ENCODE peak calls at places on chromosomes 12 and 14, in six cellular contexts. One of them, this sample, is unnamed.

GRCh38 chr12:122293081-122293480 is 26.8 kb upstream of the VPS33A start:
- DNase-seq in adrenal gland: no peak
- DNase-seq in Peyer's patch: no peak
- DNase-seq in transverse colon: no peak
- DNase-seq in ovary: no peak
- DNase-seq in tibial nerve: no peak
- DNase-seq in this sample: no peak

GRCh38 chr12:39606712-39607423 is 12.7 kb downstream of the ABCD2 start:
- DNase-seq in ovary: no peak
- DNase-seq in Peyer's patch: no peak
- DNase-seq in tibial nerve: no peak
- DNase-seq in adrenal gland: no peak
- DNase-seq in transverse colon: no peak
- DNase-seq in this sample: no peak

GRCh38 chr12:115378296-115378695 is 694.3 kb upstream of the TBX3 start:
- DNase-seq in tibial nerve: no peak
- DNase-seq in ovary: no peak
- DNase-seq in transverse colon: no peak
- DNase-seq in Peyer's patch: no peak
- DNase-seq in adrenal gland: no peak
- DNase-seq in this sample: no peak

GRCh38 chr12:130796985-130797686 is 41.9 kb downstream of the STX2 start:
- DNase-seq in transverse colon: no peak
- DNase-seq in Peyer's patch: no peak
- DNase-seq in adrenal gland: no peak
- DNase-seq in ovary: no peak
- DNase-seq in tibial nerve: no peak
- DNase-seq in this sample: no peak

GRCh38 chr14:32525591-32525990 is 196.5 kb downstream of the AKAP6 start:
- DNase-seq in transverse colon: no peak
- DNase-seq in ovary: no peak
- DNase-seq in adrenal gland: no peak
- DNase-seq in tibial nerve: no peak
- DNase-seq in Peyer's patch: no peak
- DNase-seq in this sample: no peak

GRCh38 chr14:75274045-75274898 is 4.4 kb upstream of the FOS start:
- DNase-seq in ovary: no peak
- DNase-seq in adrenal gland: no peak
- DNase-seq in tibial nerve: no peak
- DNase-seq in transverse colon: no peak
- DNase-seq in Peyer's patch: peak; percentile 42
- DNase-seq in this sample: no peak

GRCh38 chr14:61503167-61503801 is 181.9 kb downstream of the PRKCH start:
- DNase-seq in ovary: no peak
- DNase-seq in tibial nerve: no peak
- DNase-seq in adrenal gland: no peak
- DNase-seq in transverse colon: no peak
- DNase-seq in Peyer's patch: peak; percentile 78
- DNase-seq in this sample: no peak

GRCh38 chr12:19895609-19896008 is 456.3 kb downstream of the AEBP2 start:
- DNase-seq in tibial nerve: no peak
- DNase-seq in transverse colon: no peak
- DNase-seq in Peyer's patch: no peak
- DNase-seq in ovary: no peak
- DNase-seq in adrenal gland: no peak
- DNase-seq in this sample: no peak

GRCh38 chr14:104600805-104601204 is 3.8 kb downstream of the TMEM179 start:
- DNase-seq in ovary: peak; percentile 17
- DNase-seq in adrenal gland: no peak
- DNase-seq in tibial nerve: no peak
- DNase-seq in transverse colon: no peak
- DNase-seq in Peyer's patch: no peak
- DNase-seq in this sample: no peak

GRCh38 chr14:91354221-91354916 is 63.3 kb downstream of the CCDC88C start:
- DNase-seq in adrenal gland: no peak
- DNase-seq in Peyer's patch: no peak
- DNase-seq in transverse colon: no peak
- DNase-seq in tibial nerve: no peak
- DNase-seq in ovary: no peak
- DNase-seq in this sample: no peak

GRCh38 chr14:66295386-66295785 is 190.8 kb upstream of the CCDC196 start:
- DNase-seq in Peyer's patch: no peak
- DNase-seq in tibial nerve: no peak
- DNase-seq in ovary: no peak
- DNase-seq in adrenal gland: no peak
- DNase-seq in transverse colon: no peak
- DNase-seq in this sample: no peak

GRCh38 chr12:128791395-128792322 is 32.1 kb downstream of the SLC15A4 start:
- DNase-seq in adrenal gland: no peak
- DNase-seq in ovary: no peak
- DNase-seq in transverse colon: peak; percentile 23
- DNase-seq in Peyer's patch: no peak
- DNase-seq in tibial nerve: no peak
- DNase-seq in this sample: peak; percentile 43

GRCh38 chr12:49624919-49625577 is 1.7 kb downstream of the PRPF40B start:
- DNase-seq in ovary: no peak
- DNase-seq in tibial nerve: no peak
- DNase-seq in Peyer's patch: no peak
- DNase-seq in transverse colon: no peak
- DNase-seq in adrenal gland: no peak
- DNase-seq in this sample: no peak

GRCh38 chr14:64736271-64737131 is 32.3 kb downstream of the PLEKHG3 start:
- DNase-seq in ovary: peak; percentile 37
- DNase-seq in adrenal gland: no peak
- DNase-seq in tibial nerve: no peak
- DNase-seq in Peyer's patch: peak; percentile 59
- DNase-seq in transverse colon: peak; percentile 76
- DNase-seq in this sample: no peak

GRCh38 chr12:2422591-2422990 is 369.8 kb downstream of the CACNA1C start:
- DNase-seq in Peyer's patch: no peak
- DNase-seq in ovary: no peak
- DNase-seq in tibial nerve: no peak
- DNase-seq in adrenal gland: no peak
- DNase-seq in transverse colon: no peak
- DNase-seq in this sample: no peak

GRCh38 chr12:96136720-96137378 is 57.3 kb upstream of the ELK3 start:
- DNase-seq in adrenal gland: no peak
- DNase-seq in tibial nerve: no peak
- DNase-seq in ovary: no peak
- DNase-seq in transverse colon: no peak
- DNase-seq in Peyer's patch: no peak
- DNase-seq in this sample: no peak

GRCh38 chr14:29236848-29237247 is 470.3 kb downstream of the FOXG1 start:
- DNase-seq in adrenal gland: no peak
- DNase-seq in ovary: no peak
- DNase-seq in transverse colon: no peak
- DNase-seq in tibial nerve: no peak
- DNase-seq in Peyer's patch: no peak
- DNase-seq in this sample: no peak

GRCh38 chr14:77031680-77032482 is 3.4 kb upstream of the IRF2BPL start:
- DNase-seq in adrenal gland: no peak
- DNase-seq in transverse colon: peak; percentile 51
- DNase-seq in tibial nerve: no peak
- DNase-seq in Peyer's patch: peak; percentile 57
- DNase-seq in ovary: peak; percentile 54
- DNase-seq in this sample: peak; percentile 91

GRCh38 chr12:113261847-113262470 is 40.7 kb downstream of the TPCN1 start:
- DNase-seq in tibial nerve: no peak
- DNase-seq in Peyer's patch: no peak
- DNase-seq in adrenal gland: no peak
- DNase-seq in transverse colon: no peak
- DNase-seq in ovary: no peak
- DNase-seq in this sample: no peak

GRCh38 chr12:31228811-31229792 is 96.8 kb downstream of the SINHCAF start:
- DNase-seq in transverse colon: peak; percentile 72
- DNase-seq in Peyer's patch: peak; percentile 80
- DNase-seq in adrenal gland: no peak
- DNase-seq in tibial nerve: no peak
- DNase-seq in ovary: no peak
- DNase-seq in this sample: no peak

GRCh38 chr12:57261385-57261784 is 10.4 kb upstream of the STAC3 start:
- DNase-seq in tibial nerve: no peak
- DNase-seq in adrenal gland: no peak
- DNase-seq in transverse colon: no peak
- DNase-seq in ovary: no peak
- DNase-seq in Peyer's patch: no peak
- DNase-seq in this sample: no peak

GRCh38 chr12:124044021-124044420 is 71.0 kb downstream of the ZNF664 start:
- DNase-seq in Peyer's patch: no peak
- DNase-seq in tibial nerve: no peak
- DNase-seq in adrenal gland: no peak
- DNase-seq in transverse colon: no peak
- DNase-seq in ovary: no peak
- DNase-seq in this sample: no peak

GRCh38 chr12:124040286-124040685 is 67.3 kb downstream of the ZNF664 start:
- DNase-seq in tibial nerve: no peak
- DNase-seq in ovary: no peak
- DNase-seq in adrenal gland: no peak
- DNase-seq in transverse colon: no peak
- DNase-seq in Peyer's patch: no peak
- DNase-seq in this sample: no peak

GRCh38 chr12:124039276-124039675 is 66.3 kb downstream of the ZNF664 start:
- DNase-seq in ovary: no peak
- DNase-seq in adrenal gland: no peak
- DNase-seq in tibial nerve: no peak
- DNase-seq in Peyer's patch: no peak
- DNase-seq in transverse colon: no peak
- DNase-seq in this sample: no peak

GRCh38 chr12:124041907-124042306 is 68.9 kb downstream of the ZNF664 start:
- DNase-seq in tibial nerve: no peak
- DNase-seq in transverse colon: no peak
- DNase-seq in adrenal gland: no peak
- DNase-seq in ovary: no peak
- DNase-seq in Peyer's patch: no peak
- DNase-seq in this sample: no peak

DNA sequence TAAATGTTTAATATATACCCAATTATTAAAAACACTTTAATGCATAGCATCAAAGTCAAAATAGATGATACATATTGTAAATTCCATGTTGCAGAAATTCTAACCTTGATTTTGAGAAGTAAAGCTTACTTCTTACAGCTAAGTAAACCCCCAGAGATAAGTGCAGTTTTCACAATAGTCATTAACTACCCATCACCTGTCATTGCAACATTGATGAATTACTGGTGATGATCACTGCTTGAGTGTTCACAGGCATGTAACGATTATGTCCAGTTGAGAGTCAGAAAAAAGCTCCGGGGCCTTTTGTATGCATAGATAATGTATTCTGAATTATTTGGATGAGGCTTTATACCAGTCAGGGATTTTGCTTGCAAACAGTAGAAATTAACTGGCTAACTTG is 67.7 kb downstream of the ZNF664 start:
- DNase-seq in Peyer's patch: no peak
- DNase-seq in adrenal gland: no peak
- DNase-seq in ovary: no peak
- DNase-seq in transverse colon: no peak
- DNase-seq in tibial nerve: no peak
- DNase-seq in this sample: no peak
- TF ChIP-seq POLR2A in Peyer's patch: no peak
- TF ChIP-seq POLR2A in adrenal gland: no peak
- TF ChIP-seq POLR2A in ovary: no peak
- TF ChIP-seq POLR2A in transverse colon: no peak
- TF ChIP-seq POLR2A in tibial nerve: no peak
- TF ChIP-seq POLR2A in this sample: no peak

DNA sequence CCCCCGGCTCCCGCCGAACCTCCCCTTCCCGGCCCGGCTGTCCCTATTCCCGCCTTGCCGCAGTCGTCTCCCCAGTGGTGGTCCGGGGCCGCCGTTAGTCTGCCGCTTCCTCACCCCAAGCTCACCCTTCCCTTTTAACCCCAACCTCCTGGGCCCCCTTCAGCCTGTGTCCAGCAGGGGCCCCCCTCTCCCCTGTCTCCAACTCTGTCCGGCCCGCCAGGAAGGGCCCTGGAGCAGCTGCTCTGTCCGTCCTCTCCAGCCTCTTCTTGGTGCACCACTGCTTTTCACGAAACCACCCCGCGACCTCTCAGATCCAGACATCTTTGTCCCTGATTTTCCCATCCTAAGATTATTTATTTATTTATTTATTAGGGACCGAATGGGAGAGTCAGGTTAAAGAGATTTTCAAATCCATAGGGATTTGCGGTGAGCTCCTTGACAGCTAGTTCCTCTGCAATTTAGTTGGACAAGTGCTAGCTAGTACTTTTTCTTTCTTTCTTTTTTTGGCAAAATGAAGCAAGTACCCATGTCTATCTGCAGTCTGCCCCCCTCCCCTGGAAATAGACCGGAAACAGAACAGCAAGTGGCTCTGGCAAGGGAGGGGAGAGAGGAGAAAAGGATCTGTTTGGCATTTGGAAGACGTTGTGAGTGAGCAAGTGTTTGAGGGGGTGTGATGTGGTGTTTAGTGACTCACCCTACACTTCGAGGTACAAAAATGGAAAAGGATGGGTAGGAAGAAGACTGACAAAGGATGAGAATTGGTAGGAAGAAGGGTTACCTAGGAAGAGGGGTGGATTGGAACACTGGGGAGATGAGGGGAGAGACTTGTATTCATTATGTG is 632 bp downstream of the UBR7 start:
- DNase-seq in adrenal gland: peak; percentile 50
- DNase-seq in tibial nerve: peak; percentile 18
- DNase-seq in ovary: no peak
- DNase-seq in Peyer's patch: no peak
- DNase-seq in transverse colon: no peak
- DNase-seq in this sample: peak; percentile 80
- H3K4me3 ChIP-seq in adrenal gland: peak overlapping the region; percentile 57
- H3K4me3 ChIP-seq in tibial nerve: peak overlapping the region; percentile 96
- H3K4me3 ChIP-seq in ovary: peak overlapping the region; percentile 71
- H3K4me3 ChIP-seq in Peyer's patch: peak overlapping the region; percentile 91
- H3K4me3 ChIP-seq in transverse colon: peak overlapping the region; percentile 95
- H3K4me3 ChIP-seq in this sample: peak overlapping the region; percentile 86

GRCh38 chr12:912466-913235 is 36.8 kb downstream of the RAD52 start:
- DNase-seq in Peyer's patch: no peak
- DNase-seq in adrenal gland: no peak
- DNase-seq in tibial nerve: no peak
- DNase-seq in transverse colon: no peak
- DNase-seq in ovary: no peak
- DNase-seq in this sample: no peak
- TF ChIP-seq POLR2A in Peyer's patch: no peak
- TF ChIP-seq POLR2A in adrenal gland: no peak
- TF ChIP-seq POLR2A in tibial nerve: no peak
- TF ChIP-seq POLR2A in transverse colon: no peak
- TF ChIP-seq POLR2A in ovary: no peak
- TF ChIP-seq POLR2A in this sample: no peak

GRCh38 chr14:53963491-53964227 is 7.0 kb upstream of the BMP4 start:
- DNase-seq in Peyer's patch: peak; percentile 60
- DNase-seq in ovary: peak; percentile 62
- DNase-seq in adrenal gland: peak; percentile 29
- DNase-seq in tibial nerve: no peak
- DNase-seq in transverse colon: peak; percentile 31
- DNase-seq in this sample: peak; percentile 71
- H3K4me3 ChIP-seq in Peyer's patch: peak overlapping the region; percentile 7
- H3K4me3 ChIP-seq in ovary: peak overlapping the region; percentile 19
- H3K4me3 ChIP-seq in adrenal gland: no peak overlapping the region
- H3K4me3 ChIP-seq in tibial nerve: peak overlapping the region; percentile 41
- H3K4me3 ChIP-seq in transverse colon: peak overlapping the region; percentile 37
- H3K4me3 ChIP-seq in this sample: peak overlapping the region; percentile 38